ENCODE peak calls at places on chromosome 19, in five cellular contexts. D, L, F, T and S are unnamed samples.

GRCh38 chr19:485583-486236 is 10.6 kb upstream of the MADCAM1 start:
- DNase-seq in L (no peak), T (no peak), D (no peak), F (no peak), S (no peak)

GRCh38 chr19:49613374-49613773 is 22.4 kb downstream of the PRR12 start:
- DNase-seq in D (no peak), T (no peak), L (no peak), F (no peak), S (no peak)

GRCh38 chr19:47124937-47125668 is 5.5 kb upstream of the SAE1 start:
- DNase-seq in T (no peak), F (peak; percentile 42), D (no peak), L (peak; percentile 78), S (no peak)

GRCh38 chr19:54493967-54494585 is 8.6 kb upstream of the LAIR2 start:
- DNase-seq in F (no peak), D (no peak), L (no peak), T (no peak), S (no peak)

GRCh38 chr19:19873381-19873780 is 7.7 kb downstream of the ZNF253 start:
- DNase-seq in D (no peak), L (no peak), T (no peak), F (no peak), S (no peak)

GRCh38 chr19:32337176-32337808 is 8.1 kb upstream of the ZNF507 start:
- DNase-seq in T (no peak), L (no peak), F (no peak), D (no peak), S (no peak)

GRCh38 chr19:49579947-49580263 is 451 bp downstream of the NOSIP start:
- DNase-seq in D (no peak), L (no peak), F (no peak), T (no peak), S (no peak)

GRCh38 chr19:18453269-18454024 is 15.5 kb upstream of the ISYNA1 start:
- DNase-seq in D (no peak), F (no peak), L (peak; percentile 52), T (no peak), S (no peak)

GRCh38 chr19:10086032-10086903 is at the start of gene SHFL:
- DNase-seq in T (peak; percentile 77), L (peak; percentile 45), F (peak; percentile 86), D (peak; percentile 80), S (peak; percentile 73)

GRCh38 chr19:7578127-7578526 is 17.5 kb upstream of the CAMSAP3 start:
- DNase-seq in L (no peak), T (no peak), D (no peak), F (no peak), S (no peak)

GRCh38 chr19:15091918-15092753 is 10.1 kb downstream of the OR1I1 start:
- DNase-seq in D (peak; percentile 15), F (peak; percentile 60), L (peak; percentile 71), T (peak; percentile 35), S (peak; percentile 37)

GRCh38 chr19:55224038-55224665 is 4.4 kb downstream of the TMEM86B start:
- DNase-seq in D (no peak), F (no peak), L (no peak), T (no peak), S (no peak)

GRCh38 chr19:35484637-35485036 is 5.6 kb downstream of the KRTDAP start:
- DNase-seq in D (no peak), F (no peak), T (no peak), L (no peak), S (no peak)

GRCh38 chr19:47545061-47545948 is 27.6 kb downstream of the ZNF541 start:
- DNase-seq in F (no peak), L (no peak), D (no peak), T (no peak), S (no peak)

GRCh38 chr19:52535831-52536800 is 8.6 kb downstream of the ZNF808 start:
- DNase-seq in D (peak; percentile 92), T (peak; percentile 91), F (peak; percentile 96), L (peak; percentile 61), S (peak; percentile 83)

GRCh38 chr19:46546194-46546896 is 50.7 kb upstream of the PNMA8B start:
- DNase-seq in F (peak; percentile 18), D (no peak), L (peak; percentile 14), T (no peak), S (no peak)

GRCh38 chr19:3610745-3611717 is 4.4 kb upstream of the TBXA2R start:
- DNase-seq in F (no peak), L (no peak), D (peak; percentile 13), T (peak; percentile 13), S (no peak)
- H3K4me1 ChIP-seq in F (no peaks in the 10 kb centered on the region), L (peaks cover 10% of the 10 kb centered on the region), D (peaks cover 8% of the 10 kb centered on the region), T (peaks cover 21% of the 10 kb centered on the region), S (peaks cover 10% of the 10 kb centered on the region)

GRCh38 chr19:44972802-44973201 is 17.6 kb downstream of the CLPTM1 start:
- DNase-seq in L (no peak), D (no peak), T (no peak), F (no peak), S (no peak)
- H3K36me3 ChIP-seq in L (peaks cover 58% of the 10 kb centered on the region), D (peaks cover 76% of the 10 kb centered on the region), T (peaks cover 69% of the 10 kb centered on the region), F (peaks cover 72% of the 10 kb centered on the region), S (peaks cover 61% of the 10 kb centered on the region)

GRCh38 chr19:39401549-39402416 is 4.9 kb upstream of the ZFP36 start:
- DNase-seq in D (peak; percentile 31), F (no peak), L (peak; percentile 89), T (no peak), S (peak; percentile 93)

GRCh38 chr19:39400997-39401548 is 5.6 kb upstream of the ZFP36 start:
- DNase-seq in D (no peak), F (no peak), T (no peak), L (no peak), S (no peak)

GRCh38 chr19:39398297-39398864 is 7.2 kb downstream of the MED29 start:
- DNase-seq in T (peak; percentile 69), D (peak; percentile 69), L (peak; percentile 84), F (no peak), S (no peak)

GRCh38 chr19:39397360-39398296 is 6.5 kb downstream of the MED29 start:
- DNase-seq in D (peak; percentile 93), F (peak; percentile 93), L (peak; percentile 76), T (peak; percentile 89), S (peak; percentile 81)

GRCh38 chr19:39399684-39400465 is 6.8 kb upstream of the ZFP36 start:
- DNase-seq in D (no peak), F (no peak), L (no peak), T (no peak), S (no peak)
- H3K27ac ChIP-seq in D (peak overlapping the region; percentile 84), F (no peak overlapping the region), L (no peak overlapping the region), T (peak overlapping the region; percentile 79), S (peak overlapping the region; percentile 100)

DNA sequence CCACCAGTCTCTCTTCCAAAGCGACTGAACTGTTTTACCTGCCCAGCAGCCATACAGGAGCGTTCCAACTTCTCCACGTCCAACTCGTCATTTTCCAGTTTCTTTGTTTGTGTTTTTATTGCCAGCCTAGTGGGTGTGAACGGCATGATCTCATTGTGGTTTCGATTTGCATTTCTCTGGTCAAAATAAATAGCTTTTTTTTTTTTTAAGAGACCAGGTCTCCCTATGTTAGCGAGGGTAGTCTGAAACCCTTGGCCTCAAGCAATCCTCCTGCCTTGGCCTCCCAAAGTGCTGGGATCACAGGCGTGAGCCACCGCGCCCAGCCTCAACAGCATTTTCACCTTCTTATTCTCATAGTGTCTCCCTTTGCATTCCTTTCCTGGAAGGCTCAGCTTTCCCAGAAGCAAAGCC is 4.1 kb upstream of the JSRP1 start:
- DNase-seq in L (no peak), D (no peak), T (no peak), F (no peak), S (no peak)
- H3K4me1 ChIP-seq in L (no peaks in the 10 kb centered on the region), D (no peaks in the 10 kb centered on the region), T (no peaks in the 10 kb centered on the region), F (peaks cover 22% of the 10 kb centered on the region), S (peaks cover 22% of the 10 kb centered on the region)

GRCh38 chr19:1577929-1578618 is 9.9 kb upstream of the MEX3D start:
- DNase-seq in T (no peak), L (no peak), F (no peak), D (no peak), S (no peak)

GRCh38 chr19:1582201-1582600 is 10.5 kb downstream of the MBD3 start:
- DNase-seq in T (no peak), D (no peak), L (no peak), F (no peak), S (no peak)

GRCh38 chr19:1580382-1580781 is 12.3 kb upstream of the MEX3D start:
- DNase-seq in F (no peak), T (no peak), L (no peak), D (no peak), S (no peak)

GRCh38 chr19:1579222-1579621 is 11.1 kb upstream of the MEX3D start:
- DNase-seq in L (no peak), F (no peak), T (no peak), D (no peak), S (no peak)

DNA sequence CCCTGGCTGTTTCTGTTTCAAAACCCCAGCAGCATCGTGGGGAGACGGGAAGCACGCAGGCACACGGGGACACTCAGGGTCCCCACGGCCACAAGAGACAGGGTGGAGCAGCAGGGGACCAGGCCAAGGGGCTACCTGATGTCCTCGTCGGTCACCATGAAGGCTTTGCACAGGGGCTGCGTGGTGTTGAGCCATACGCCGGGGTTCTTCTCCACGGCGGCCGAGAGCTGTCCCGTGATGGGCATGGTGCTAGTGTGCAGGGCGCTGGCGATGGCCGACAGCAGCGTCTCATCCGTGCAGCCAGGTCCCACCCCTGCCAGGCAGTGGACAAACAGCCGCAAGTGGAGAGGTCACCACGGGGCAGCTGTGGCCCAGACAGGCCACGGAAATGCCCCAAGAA is 11.7 kb downstream of the MBD3 start:
- DNase-seq in D (no peak), L (no peak), F (no peak), T (no peak), S (no peak)
- H3K36me3 ChIP-seq in D (peaks cover 78% of the 10 kb centered on the region), L (peaks cover 59% of the 10 kb centered on the region), F (peaks cover 98% of the 10 kb centered on the region), T (peaks cover 77% of the 10 kb centered on the region), S (peaks cover 41% of the 10 kb centered on the region)